ENCODE peak calls at places on chromosomes 16 and 17, in six cellular contexts. One of them, this sample, is unnamed.

GRCh38 chr16:61313931-61314330 is 722.3 kb downstream of the CDH8 start:
- DNase-seq in K562: no peak
- DNase-seq in A549: no peak
- DNase-seq in SK-N-SH: no peak
- DNase-seq in GM12878: no peak
- DNase-seq in H1: no peak
- DNase-seq in this sample: no peak

GRCh38 chr16:1732071-1732470 is 26.1 kb downstream of the MAPK8IP3 start:
- DNase-seq in K562: no peak
- DNase-seq in A549: no peak
- DNase-seq in SK-N-SH: no peak
- DNase-seq in GM12878: no peak
- DNase-seq in H1: no peak
- DNase-seq in this sample: no peak

GRCh38 chr16:1913327-1914083 is 4.7 kb downstream of the HS3ST6 start:
- DNase-seq in K562: no peak
- DNase-seq in A549: no peak
- DNase-seq in SK-N-SH: no peak
- DNase-seq in GM12878: no peak
- DNase-seq in H1: no peak
- DNase-seq in this sample: no peak

GRCh38 chr16:57669476-57670162 is 1.5 kb downstream of the ADGRG3 start:
- DNase-seq in K562: peak; percentile 17
- DNase-seq in A549: no peak
- DNase-seq in SK-N-SH: no peak
- DNase-seq in GM12878: no peak
- DNase-seq in H1: no peak
- DNase-seq in this sample: no peak

GRCh38 chr16:58518083-58518979 is 3.0 kb downstream of the SETD6 start:
- DNase-seq in K562: no peak
- DNase-seq in A549: no peak
- DNase-seq in SK-N-SH: no peak
- DNase-seq in GM12878: peak; percentile 54
- DNase-seq in H1: no peak
- DNase-seq in this sample: no peak

GRCh38 chr17:61248399-61248798 is 151.2 kb upstream of the TBX2 start:
- DNase-seq in K562: no peak
- DNase-seq in A549: no peak
- DNase-seq in SK-N-SH: peak; percentile 36
- DNase-seq in GM12878: no peak
- DNase-seq in H1: no peak
- DNase-seq in this sample: peak; percentile 55

GRCh38 chr17:61000911-61001310 is 323.3 kb downstream of the BCAS3 start:
- DNase-seq in K562: peak; percentile 1
- DNase-seq in A549: no peak
- DNase-seq in SK-N-SH: no peak
- DNase-seq in GM12878: no peak
- DNase-seq in H1: no peak
- DNase-seq in this sample: peak; percentile 81

GRCh38 chr16:4386951-4387565 is 15.4 kb downstream of the VASN start:
- DNase-seq in K562: no peak
- DNase-seq in A549: no peak
- DNase-seq in SK-N-SH: no peak
- DNase-seq in GM12878: no peak
- DNase-seq in H1: no peak
- DNase-seq in this sample: no peak

GRCh38 chr17:56602292-56603130 is 9.0 kb downstream of the NOG start:
- DNase-seq in K562: no peak
- DNase-seq in A549: no peak
- DNase-seq in SK-N-SH: no peak
- DNase-seq in GM12878: no peak
- DNase-seq in H1: no peak
- DNase-seq in this sample: no peak

GRCh38 chr16:8645141-8645521 is 23.6 kb downstream of the METTL22 start:
- DNase-seq in K562: no peak
- DNase-seq in A549: no peak
- DNase-seq in SK-N-SH: no peak
- DNase-seq in GM12878: no peak
- DNase-seq in H1: no peak
- DNase-seq in this sample: no peak

GRCh38 chr17:38891441-38891840 is 21.6 kb downstream of the LASP1 start:
- DNase-seq in K562: no peak
- DNase-seq in A549: no peak
- DNase-seq in SK-N-SH: no peak
- DNase-seq in GM12878: no peak
- DNase-seq in H1: no peak
- DNase-seq in this sample: no peak

GRCh38 chr16:86528061-86528929 is 18.0 kb downstream of the FOXF1 start:
- DNase-seq in K562: no peak
- DNase-seq in A549: no peak
- DNase-seq in SK-N-SH: no peak
- DNase-seq in GM12878: no peak
- DNase-seq in H1: no peak
- DNase-seq in this sample: no peak

GRCh38 chr17:77315551-77316190 is 174.9 kb downstream of the SEC14L1 start:
- DNase-seq in K562: no peak
- DNase-seq in A549: no peak
- DNase-seq in SK-N-SH: peak; percentile 87
- DNase-seq in GM12878: no peak
- DNase-seq in H1: no peak
- DNase-seq in this sample: no peak

GRCh38 chr17:34598161-34598776 is 18.9 kb downstream of the TMEM132E start:
- DNase-seq in K562: peak; percentile 52
- DNase-seq in A549: no peak
- DNase-seq in SK-N-SH: peak; percentile 75
- DNase-seq in GM12878: no peak
- DNase-seq in H1: peak; percentile 53
- DNase-seq in this sample: no peak

GRCh38 chr17:65749479-65749878 is 188.0 kb upstream of the AXIN2 start:
- DNase-seq in K562: no peak
- DNase-seq in A549: no peak
- DNase-seq in SK-N-SH: no peak
- DNase-seq in GM12878: no peak
- DNase-seq in H1: no peak
- DNase-seq in this sample: peak; percentile 3

GRCh38 chr16:4029816-4030215 is 86.4 kb downstream of the ADCY9 start:
- DNase-seq in K562: no peak
- DNase-seq in A549: no peak
- DNase-seq in SK-N-SH: no peak
- DNase-seq in GM12878: no peak
- DNase-seq in H1: no peak
- DNase-seq in this sample: no peak

GRCh38 chr17:54948380-54948779 is 20.1 kb downstream of the COX11 start:
- DNase-seq in K562: peak; percentile 28
- DNase-seq in A549: no peak
- DNase-seq in SK-N-SH: no peak
- DNase-seq in GM12878: no peak
- DNase-seq in H1: no peak
- DNase-seq in this sample: peak; percentile 98

GRCh38 chr17:3545151-3545550 is 12.5 kb downstream of the TRPV3 start:
- DNase-seq in K562: no peak
- DNase-seq in A549: no peak
- DNase-seq in SK-N-SH: no peak
- DNase-seq in GM12878: no peak
- DNase-seq in H1: no peak
- DNase-seq in this sample: no peak

GRCh38 chr17:67278363-67278762 is 33.4 kb upstream of the HELZ start:
- DNase-seq in K562: no peak
- DNase-seq in A549: no peak
- DNase-seq in SK-N-SH: no peak
- DNase-seq in GM12878: no peak
- DNase-seq in H1: no peak
- DNase-seq in this sample: no peak

GRCh38 chr17:78510141-78510935 is 66.9 kb downstream of the DNAH17 start:
- DNase-seq in K562: no peak
- DNase-seq in A549: no peak
- DNase-seq in SK-N-SH: no peak
- DNase-seq in GM12878: no peak
- DNase-seq in H1: no peak
- DNase-seq in this sample: no peak

GRCh38 chr16:65532218-65532617 is 410.4 kb upstream of the CDH11 start:
- DNase-seq in K562: no peak
- DNase-seq in A549: no peak
- DNase-seq in SK-N-SH: no peak
- DNase-seq in GM12878: no peak
- DNase-seq in H1: no peak
- DNase-seq in this sample: no peak

GRCh38 chr16:1335996-1336395 is 2.6 kb downstream of the BAIAP3 start:
- DNase-seq in K562: no peak
- DNase-seq in A549: no peak
- DNase-seq in SK-N-SH: peak; percentile 75
- DNase-seq in GM12878: no peak
- DNase-seq in H1: no peak
- DNase-seq in this sample: no peak

GRCh38 chr16:48734220-48734619 is 124.2 kb upstream of the N4BP1 start:
- DNase-seq in K562: no peak
- DNase-seq in A549: no peak
- DNase-seq in SK-N-SH: no peak
- DNase-seq in GM12878: no peak
- DNase-seq in H1: no peak
- DNase-seq in this sample: no peak

GRCh38 chr17:44738214-44738906 is 20.4 kb upstream of the ADAM11 start:
- DNase-seq in K562: no peak
- DNase-seq in A549: no peak
- DNase-seq in SK-N-SH: no peak
- DNase-seq in GM12878: peak; percentile 17
- DNase-seq in H1: no peak
- DNase-seq in this sample: peak; percentile 49

GRCh38 chr17:79216826-79217225 is 142.2 kb downstream of the ENGASE start:
- DNase-seq in K562: no peak
- DNase-seq in A549: no peak
- DNase-seq in SK-N-SH: no peak
- DNase-seq in GM12878: no peak
- DNase-seq in H1: no peak
- DNase-seq in this sample: no peak

GRCh38 chr17:51354908-51355307 is 94.6 kb downstream of the UTP18 start:
- DNase-seq in K562: no peak
- DNase-seq in A549: no peak
- DNase-seq in SK-N-SH: peak; percentile 71
- DNase-seq in GM12878: no peak
- DNase-seq in H1: no peak
- DNase-seq in this sample: no peak

GRCh38 chr17:28381141-28381825 is 9.8 kb downstream of the SARM1 start:
- DNase-seq in K562: peak; percentile 54
- DNase-seq in A549: no peak
- DNase-seq in SK-N-SH: no peak
- DNase-seq in GM12878: no peak
- DNase-seq in H1: peak; percentile 91
- DNase-seq in this sample: no peak

GRCh38 chr17:83201206-83202001 is 122.0 kb downstream of the METRNL start:
- DNase-seq in K562: no peak
- DNase-seq in A549: no peak
- DNase-seq in SK-N-SH: no peak
- DNase-seq in GM12878: no peak
- DNase-seq in H1: no peak
- DNase-seq in this sample: no peak

GRCh38 chr16:12470311-12471229 is 333.1 kb downstream of the CPPED1 start:
- DNase-seq in K562: no peak
- DNase-seq in A549: no peak
- DNase-seq in SK-N-SH: no peak
- DNase-seq in GM12878: no peak
- DNase-seq in H1: no peak
- DNase-seq in this sample: peak; percentile 71

DNA sequence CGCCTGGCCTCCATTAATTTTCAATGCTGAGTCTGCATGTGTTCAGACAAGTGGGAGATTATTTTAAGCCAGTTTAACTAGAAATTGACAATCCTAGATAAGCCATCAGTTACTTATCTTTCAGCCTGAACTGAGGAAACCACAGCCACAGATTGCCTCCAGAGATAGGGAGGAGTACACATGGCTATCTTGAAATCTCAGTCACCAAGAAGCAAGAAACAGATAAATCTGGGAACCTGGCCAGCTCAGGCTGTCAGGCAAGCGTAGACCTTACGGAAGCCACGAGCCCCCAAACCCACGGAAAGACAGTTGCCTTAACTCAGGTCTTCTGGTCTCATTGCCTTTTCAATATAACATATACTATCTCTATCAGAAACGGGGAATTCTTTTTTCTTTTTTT is 2.0 kb upstream of the GLG1 start:
- DNase-seq in K562: peak; percentile 33
- DNase-seq in A549: no peak
- DNase-seq in SK-N-SH: no peak
- DNase-seq in GM12878: no peak
- DNase-seq in H1: no peak
- DNase-seq in this sample: no peak
- TF ChIP-seq RFX5 in K562: no peak
- TF ChIP-seq RFX5 in A549: no peak
- TF ChIP-seq RFX5 in SK-N-SH: no peak
- TF ChIP-seq RFX5 in GM12878: no peak
- TF ChIP-seq RFX5 in H1: no peak
- TF ChIP-seq RFX5 in this sample: no peak

GRCh38 chr17:15958484-15958854 is 13.5 kb downstream of the ADORA2B start:
- DNase-seq in K562: no peak
- DNase-seq in A549: no peak
- DNase-seq in SK-N-SH: no peak
- DNase-seq in GM12878: no peak
- DNase-seq in H1: no peak
- DNase-seq in this sample: no peak
- TF ChIP-seq RFX5 in K562: no peak
- TF ChIP-seq RFX5 in A549: no peak
- TF ChIP-seq RFX5 in SK-N-SH: no peak
- TF ChIP-seq RFX5 in GM12878: no peak
- TF ChIP-seq RFX5 in H1: no peak
- TF ChIP-seq RFX5 in this sample: no peak

GRCh38 chr17:20896153-20896649 is 146.6 kb downstream of the USP22 start:
- DNase-seq in K562: no peak
- DNase-seq in A549: no peak
- DNase-seq in SK-N-SH: no peak
- DNase-seq in GM12878: no peak
- DNase-seq in H1: no peak
- DNase-seq in this sample: peak; percentile 1
- TF ChIP-seq RFX5 in K562: no peak
- TF ChIP-seq RFX5 in A549: no peak
- TF ChIP-seq RFX5 in SK-N-SH: no peak
- TF ChIP-seq RFX5 in GM12878: no peak
- TF ChIP-seq RFX5 in H1: no peak
- TF ChIP-seq RFX5 in this sample: no peak

DNA sequence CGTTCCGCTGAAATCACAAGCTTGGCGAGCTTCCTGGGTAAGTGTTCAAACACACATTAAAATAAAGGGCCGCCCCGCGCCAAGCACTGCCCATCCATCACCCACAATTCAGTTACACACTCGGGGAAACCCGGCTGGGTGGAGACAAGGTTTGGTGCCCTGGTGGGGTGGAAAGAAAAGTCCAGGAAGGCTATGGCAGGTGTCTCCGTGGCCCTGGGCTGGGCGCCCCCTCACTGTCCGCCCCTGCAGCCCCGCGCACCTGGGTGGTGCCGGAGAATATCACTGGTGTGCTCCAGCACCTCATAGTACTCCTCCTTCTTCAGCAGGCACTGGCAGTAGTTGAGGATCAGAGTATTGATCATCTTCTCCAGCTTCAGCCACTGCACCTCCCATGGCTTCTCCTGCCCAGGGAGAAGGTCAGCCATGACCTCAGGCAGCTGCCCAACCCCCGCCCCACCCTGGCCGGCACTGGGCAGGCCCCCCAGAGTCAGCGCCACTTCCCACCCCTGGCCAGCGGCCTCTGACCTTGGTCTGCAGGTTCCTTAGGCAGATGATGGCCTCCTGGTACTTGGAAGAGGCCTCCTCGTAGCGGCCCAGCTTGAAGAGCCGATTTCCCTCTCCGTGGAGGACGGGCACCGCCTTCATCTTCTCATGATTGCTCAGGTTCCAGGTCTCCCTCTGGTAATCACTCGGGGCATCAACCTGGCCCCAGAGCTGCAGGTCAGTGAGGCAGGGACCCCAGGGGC is 8.4 kb downstream of the AIPL1 start:
- DNase-seq in K562: no peak
- DNase-seq in A549: no peak
- DNase-seq in SK-N-SH: no peak
- DNase-seq in GM12878: no peak
- DNase-seq in H1: no peak
- DNase-seq in this sample: no peak
- TF ChIP-seq RFX5 in K562: no peak
- TF ChIP-seq RFX5 in A549: no peak
- TF ChIP-seq RFX5 in SK-N-SH: no peak
- TF ChIP-seq RFX5 in GM12878: no peak
- TF ChIP-seq RFX5 in H1: no peak
- TF ChIP-seq RFX5 in this sample: no peak